ENCODE peak calls at places on chromosomes 6 and 20, in four cellular contexts. W is fibroblast of mammary gland; Q is stimulated activated CD4-positive, alpha-beta T cell treated with anti-CD3 and anti-CD28 coated beads, Interleukin-4, amount 100 ng/mL, for 48 hours; V is Peyer's patch. I is an unnamed sample.

GRCh38 chr6:4804095-4804494 is 27.9 kb downstream of the CDYL start:
- DNase-seq in W (peak), Q (no peak), V (no peak), I (no peak)

GRCh38 chr20:22437354-22437753 is 147.0 kb downstream of the FOXA2 start:
- DNase-seq in W (no peak), Q (no peak), V (no peak), I (no peak)

GRCh38 chr6:14153228-14153627 is 35.7 kb downstream of the CD83 start:
- DNase-seq in W (no peak), Q (no peak), V (no peak), I (no peak)

GRCh38 chr20:63791497-63792156 is 39.4 kb downstream of the ZBTB46 start:
- DNase-seq in W (no peak), Q (no peak), V (no peak), I (no peak)

GRCh38 chr6:85419046-85419759 is 30.7 kb upstream of the NT5E start:
- DNase-seq in W (no peak), Q (no peak), V (no peak), I (no peak)

GRCh38 chr6:1856381-1856780 is 246.7 kb downstream of the FOXC1 start:
- DNase-seq in W (peak), Q (no peak), V (peak), I (peak)

GRCh38 chr20:53934421-53935352 is 135.7 kb downstream of the BCAS1 start:
- DNase-seq in W (peak), Q (no peak), V (peak), I (no peak)

GRCh38 chr20:10242166-10242565 is 23.5 kb downstream of the SNAP25 start:
- DNase-seq in W (peak), Q (no peak), V (no peak), I (no peak)

GRCh38 chr6:128731249-128732165 is 151.4 kb upstream of the LAMA2 start:
- DNase-seq in W (peak), Q (no peak), V (no peak), I (no peak)

GRCh38 chr6:122289721-122290501 is 109.5 kb upstream of the HSF2 start:
- DNase-seq in W (peak), Q (no peak), V (no peak), I (no peak)

GRCh38 chr6:116847234-116847633 is 18.4 kb upstream of the GPRC6A start:
- DNase-seq in W (peak), Q (no peak), V (no peak), I (no peak)

GRCh38 chr20:44104807-44105517 is 82.0 kb downstream of the JPH2 start:
- DNase-seq in W (peak), Q (no peak), V (no peak), I (no peak)

GRCh38 chr6:37323568-37323967 is 30.2 kb upstream of the RNF8 start:
- DNase-seq in W (peak), Q (no peak), V (no peak), I (no peak)

GRCh38 chr6:40395066-40395697 is 192.0 kb downstream of the LRFN2 start:
- DNase-seq in W (no peak), Q (no peak), V (no peak), I (no peak)

GRCh38 chr6:31007694-31008093 is 2.6 kb upstream of the MUC22 start:
- DNase-seq in W (peak), Q (no peak), V (no peak), I (no peak)

GRCh38 chr6:101730954-101731353 is 337.4 kb downstream of the GRIK2 start:
- DNase-seq in W (peak), Q (no peak), V (no peak), I (no peak)

GRCh38 chr20:22394583-22394982 is 189.8 kb downstream of the FOXA2 start:
- DNase-seq in W (no peak), Q (no peak), V (no peak), I (no peak)

GRCh38 chr6:88748141-88748540 is 215.3 kb downstream of the RNGTT start:
- DNase-seq in W (peak), Q (no peak), V (no peak), I (no peak)

GRCh38 chr20:15076785-15077184 is 739.4 kb upstream of the FLRT3 start:
- DNase-seq in W (no peak), Q (no peak), V (no peak), I (no peak)

GRCh38 chr6:73180718-73181619 is 44.3 kb downstream of the KHDC1L start:
- DNase-seq in W (peak), Q (no peak), V (peak), I (peak)

GRCh38 chr6:116221067-116221466 is 32.8 kb downstream of the TSPYL4 start:
- DNase-seq in W (peak), Q (no peak), V (no peak), I (no peak)

GRCh38 chr6:98836025-98836961 is 1.9 kb downstream of the POU3F2 start:
- DNase-seq in W (no peak), Q (no peak), V (no peak), I (peak)

GRCh38 chr20:49825521-49826033 is 12.9 kb downstream of the SLC9A8 start:
- DNase-seq in W (no peak), Q (no peak), V (no peak), I (no peak)

GRCh38 chr6:153618371-153619328 is 420.4 kb upstream of the OPRM1 start:
- DNase-seq in W (no peak), Q (no peak), V (no peak), I (no peak)

GRCh38 chr6:142925575-142926110 is 19.3 kb downstream of the HIVEP2 start:
- DNase-seq in W (peak), Q (no peak), V (no peak), I (no peak)

I was measured in posterior cingulate gyrus.